ENCODE peak calls at places on chromosomes 1 and 21, in ten cellular contexts. L is fibroblast of the conjunctiva; A is left colon; Z is stromal cell of bone marrow; S is KG1; I is neural crest cell; K is HS-27A; F is stimulated activated CD4-positive, alpha-beta T cell treated with anti-CD3 and anti-CD28 coated beads, Interleukin-1b, Interleukin-23, amount 100 ng/mL, for 24 hours; D is OCI-LY7; Q is ureter. T is an unnamed sample.

GRCh38 chr1:174171078-174171477 is 11.8 kb downstream of the RABGAP1L start:
- DNase-seq in A (no peak), D (no peak), Q (no peak), S (no peak), I (no peak), F (no peak), K (no peak), L (no peak), Z (no peak), T (no peak)

GRCh38 chr21:16305686-16306085 is 575.9 kb downstream of the USP25 start:
- DNase-seq in F (no peak), K (no peak), Z (no peak), I (peak), S (no peak), Q (no peak), A (no peak), L (no peak), D (no peak), T (no peak)

GRCh38 chr1:12438349-12438924 is 179.6 kb downstream of the DHRS3 start:
- DNase-seq in D (no peak), L (no peak), Q (no peak), A (no peak), I (no peak), S (no peak), K (no peak), F (no peak), Z (no peak), T (no peak)

GRCh38 chr1:177424746-177425145 is 254.0 kb downstream of the BRINP2 start:
- DNase-seq in A (no peak), S (no peak), D (no peak), F (no peak), Z (peak), L (no peak), I (no peak), K (no peak), Q (no peak), T (no peak)

GRCh38 chr1:178282949-178283367 is 189.1 kb downstream of the RASAL2 start:
- DNase-seq in S (no peak), D (no peak), I (no peak), L (peak), Q (no peak), A (no peak), F (no peak), Z (peak), K (no peak), T (peak)

GRCh38 chr1:15937706-15938168 is 38.2 kb downstream of the ZBTB17 start:
- DNase-seq in Z (no peak), S (no peak), A (no peak), D (peak), I (no peak), F (no peak), L (no peak), K (no peak), Q (peak), T (no peak)

GRCh38 chr1:224392411-224393249 is 36.0 kb downstream of the CNIH4 start:
- DNase-seq in F (no peak), Q (no peak), S (no peak), D (no peak), K (no peak), A (no peak), L (no peak), Z (no peak), I (no peak), T (no peak)

GRCh38 chr1:235758931-235759330 is 107.8 kb downstream of the LYST start:
- DNase-seq in Q (no peak), Z (no peak), K (no peak), F (no peak), S (no peak), D (no peak), A (peak), L (no peak), I (no peak), T (no peak)

GRCh38 chr1:166304131-166304530 is 137.3 kb upstream of the FAM78B start:
- DNase-seq in I (no peak), S (no peak), F (no peak), Z (no peak), L (no peak), D (no peak), A (no peak), Q (no peak), K (no peak), T (no peak)

GRCh38 chr1:11793819-11794218 is 11.9 kb downstream of the MTHFR start:
- DNase-seq in L (no peak), I (no peak), F (no peak), Q (no peak), K (no peak), D (no peak), A (no peak), Z (no peak), S (no peak), T (no peak)

GRCh38 chr1:44606701-44607281 is 67.5 kb downstream of the TMEM53 start:
- DNase-seq in A (no peak), L (no peak), Q (no peak), I (no peak), Z (no peak), S (no peak), F (no peak), D (no peak), K (no peak), T (no peak)

GRCh38 chr1:92921031-92922023 is 39.9 kb downstream of the DIPK1A start:
- DNase-seq in F (no peak), D (no peak), L (no peak), K (no peak), I (no peak), Z (no peak), Q (no peak), S (no peak), A (no peak), T (no peak)

GRCh38 chr1:177472567-177472966 is 301.8 kb downstream of the BRINP2 start:
- DNase-seq in K (no peak), D (no peak), A (no peak), F (no peak), Z (no peak), Q (no peak), L (no peak), S (no peak), I (no peak), T (no peak)

GRCh38 chr1:174974711-174975111 is 25.0 kb upstream of the CACYBP start:
- DNase-seq in S (no peak), K (no peak), A (no peak), I (no peak), Z (no peak), F (no peak), Q (no peak), D (no peak), L (no peak), T (no peak)

GRCh38 chr1:22154626-22155025 is 11.7 kb upstream of the WNT4 start:
- DNase-seq in S (no peak), Q (no peak), D (no peak), A (no peak), K (no peak), I (no peak), F (no peak), L (no peak), Z (no peak), T (no peak)

GRCh38 chr1:204902674-204903073 is 32.0 kb downstream of the NFASC start:
- DNase-seq in A (no peak), I (no peak), Z (no peak), S (no peak), D (no peak), Q (no peak), K (no peak), L (no peak), F (no peak), T (no peak)

GRCh38 chr1:183953031-183953430 is 84.5 kb downstream of the COLGALT2 start:
- DNase-seq in L (no peak), Z (no peak), S (no peak), A (no peak), I (no peak), D (no peak), F (no peak), Q (no peak), K (no peak), T (no peak)

GRCh38 chr1:230458509-230458908 is 32.4 kb upstream of the PGBD5 start:
- DNase-seq in F (no peak), S (no peak), A (no peak), L (no peak), Z (peak), D (no peak), Q (no peak), I (no peak), K (no peak), T (peak)

GRCh38 chr1:202654079-202654478 is 56.2 kb downstream of the SYT2 start:
- DNase-seq in S (no peak), F (no peak), A (no peak), Z (no peak), I (no peak), Q (no peak), L (no peak), D (no peak), K (no peak), T (no peak)

GRCh38 chr1:248730507-248731335 is 24.8 kb downstream of the LYPD8 start:
- DNase-seq in I (no peak), Z (no peak), K (peak), S (no peak), F (no peak), D (no peak), L (no peak), Q (no peak), A (no peak), T (no peak)

GRCh38 chr1:56537660-56538059 is 41.7 kb downstream of the PLPP3 start:
- DNase-seq in L (no peak), A (no peak), S (no peak), K (no peak), Q (no peak), D (no peak), I (no peak), F (no peak), Z (no peak), T (no peak)

GRCh38 chr1:38045431-38046332 is 911 bp downstream of the POU3F1 start:
- DNase-seq in S (no peak), F (no peak), A (no peak), K (no peak), L (no peak), I (no peak), Z (no peak), Q (no peak), D (no peak), T (no peak)

GRCh38 chr1:29624747-29625420 is 388.6 kb downstream of the PTPRU start:
- DNase-seq in I (no peak), D (no peak), Z (no peak), Q (no peak), K (no peak), A (no peak), L (no peak), S (no peak), F (no peak), T (no peak)

GRCh38 chr1:94258873-94259331 is 21.5 kb upstream of the ARHGAP29 start:
- DNase-seq in L (peak), D (no peak), Z (peak), Q (peak), F (no peak), I (no peak), S (no peak), K (peak), A (no peak), T (no peak)

GRCh38 chr1:42999308-42999707 is 40.6 kb upstream of the SLC2A1 start:
- DNase-seq in A (no peak), L (no peak), D (no peak), Z (no peak), S (no peak), I (no peak), Q (no peak), K (peak), F (no peak), T (no peak)

GRCh38 chr1:230163719-230164118 is 96.7 kb downstream of the GALNT2 start:
- DNase-seq in L (no peak), K (no peak), F (no peak), S (no peak), A (no peak), Z (no peak), I (no peak), Q (peak), D (no peak), T (no peak)

GRCh38 chr1:186286615-186287317 is 88.3 kb downstream of the TPR start:
- DNase-seq in S (no peak), Z (no peak), K (no peak), A (no peak), Q (no peak), F (no peak), I (no peak), L (peak), D (no peak), T (no peak)

GRCh38 chr1:56915960-56916359 is 49.9 kb downstream of the C8B start:
- DNase-seq in F (no peak), Z (no peak), A (no peak), K (no peak), I (no peak), Q (no peak), D (no peak), L (no peak), S (no peak), T (no peak)

GRCh38 chr21:17668479-17668878 is 55.8 kb upstream of the BTG3 start:
- DNase-seq in L (no peak), K (no peak), I (no peak), D (no peak), Q (no peak), A (no peak), Z (no peak), F (no peak), S (no peak), T (no peak)

GRCh38 chr1:239600588-239600987 is 214.2 kb downstream of the CHRM3 start:
- DNase-seq in D (no peak), F (no peak), Q (no peak), L (no peak), K (no peak), I (no peak), Z (no peak), A (no peak), S (no peak), T (no peak)

GRCh38 chr1:17527036-17527914 is 12.2 kb upstream of the ARHGEF10L start:
- DNase-seq in I (no peak), Q (no peak), F (no peak), A (peak), Z (peak), S (no peak), L (peak), D (no peak), K (no peak), T (no peak)

GRCh38 chr1:26138974-26139558 is 19.8 kb upstream of the FAM110D start:
- DNase-seq in F (no peak), A (no peak), S (no peak), K (no peak), Q (no peak), I (no peak), D (peak), Z (no peak), L (no peak), T (no peak)

T was measured in NAMALWA.